ENCODE peak calls at places on chromosomes 11 and 22, in ten cellular contexts. W, P, T, A, L, C, X, M, U and O are unnamed samples.
A peak's percentile ranks its signal among the peaks of the same experiment; 100 is the strongest.

GRCh38 chr11:36741515-36741914 is 143.5 kb upstream of the RAG2 start:
- DNase-seq in W (no peak), M (no peak), U (no peak), A (no peak), L (no peak), T (no peak), C (no peak), X (no peak), P (no peak), O (no peak)

GRCh38 chr11:78694152-78694551 is 119.5 kb upstream of the NARS2 start:
- DNase-seq in A (no peak), P (no peak), U (no peak), X (no peak), M (no peak), L (no peak), C (no peak), W (no peak), T (no peak), O (no peak)

GRCh38 chr11:1227551-1228182 is 4.8 kb downstream of the MUC5B start:
- DNase-seq in L (no peak), U (no peak), P (no peak), A (peak; percentile 60), X (no peak), C (no peak), M (peak; percentile 31), T (no peak), W (no peak), O (no peak)

GRCh38 chr22:19663821-19664325 is 50.4 kb upstream of the SEPTIN5 start:
- DNase-seq in X (peak; percentile 78), C (no peak), L (peak; percentile 26), W (peak; percentile 77), U (peak; percentile 70), M (no peak), P (peak; percentile 31), T (no peak), A (no peak), O (no peak)

GRCh38 chr22:21961886-21962654 is 9.4 kb upstream of the PPM1F start:
- DNase-seq in C (peak; percentile 57), A (no peak), U (no peak), M (no peak), X (peak; percentile 49), T (peak; percentile 28), P (peak; percentile 58), L (peak; percentile 65), W (no peak), O (peak; percentile 38)

GRCh38 chr11:130612291-130612802 is 163.9 kb downstream of the ADAMTS15 start:
- DNase-seq in U (peak; percentile 60), A (no peak), C (peak; percentile 57), M (no peak), P (no peak), W (no peak), L (no peak), X (peak; percentile 70), T (peak; percentile 50), O (peak; percentile 51)

GRCh38 chr11:85827768-85828639 is 17.1 kb upstream of the SYTL2 start:
- DNase-seq in P (no peak), C (peak; percentile 83), T (peak; percentile 85), U (peak; percentile 75), M (no peak), X (peak; percentile 95), L (no peak), W (no peak), A (no peak), O (peak; percentile 86)

GRCh38 chr11:64969209-64969608 is 2.7 kb downstream of the MAJIN start:
- DNase-seq in X (peak; percentile 29), C (peak; percentile 85), W (no peak), M (no peak), T (peak; percentile 21), U (peak; percentile 24), A (no peak), P (no peak), L (no peak), O (no peak)

GRCh38 chr11:114296190-114296978 is at the start of gene NNMT:
- DNase-seq in L (peak; percentile 78), W (peak; percentile 73), M (peak; percentile 87), T (peak; percentile 87), X (peak; percentile 99), U (peak; percentile 99), A (peak; percentile 80), P (peak; percentile 56), C (peak; percentile 89), O (peak; percentile 92)

GRCh38 chr11:26219506-26220117 is 112.3 kb upstream of the ANO3 start:
- DNase-seq in M (no peak), A (no peak), X (peak; percentile 48), U (peak; percentile 68), L (no peak), P (no peak), W (no peak), C (no peak), T (no peak), O (no peak)

GRCh38 chr11:60831501-60832079 is 10.3 kb upstream of the CCDC86 start:
- DNase-seq in P (no peak), A (no peak), W (no peak), C (peak; percentile 74), M (no peak), T (no peak), U (no peak), X (peak; percentile 83), L (no peak), O (no peak)

GRCh38 chr11:121236115-121237001 is 56.2 kb upstream of the SC5D start:
- DNase-seq in W (no peak), M (no peak), T (no peak), C (no peak), P (no peak), A (no peak), L (no peak), X (peak; percentile 52), U (peak; percentile 42), O (no peak)

GRCh38 chr11:19237813-19238212 is 2.9 kb downstream of the E2F8 start:
- DNase-seq in X (no peak), L (no peak), U (no peak), M (no peak), C (no peak), T (no peak), P (no peak), W (no peak), A (no peak), O (no peak)

DNA sequence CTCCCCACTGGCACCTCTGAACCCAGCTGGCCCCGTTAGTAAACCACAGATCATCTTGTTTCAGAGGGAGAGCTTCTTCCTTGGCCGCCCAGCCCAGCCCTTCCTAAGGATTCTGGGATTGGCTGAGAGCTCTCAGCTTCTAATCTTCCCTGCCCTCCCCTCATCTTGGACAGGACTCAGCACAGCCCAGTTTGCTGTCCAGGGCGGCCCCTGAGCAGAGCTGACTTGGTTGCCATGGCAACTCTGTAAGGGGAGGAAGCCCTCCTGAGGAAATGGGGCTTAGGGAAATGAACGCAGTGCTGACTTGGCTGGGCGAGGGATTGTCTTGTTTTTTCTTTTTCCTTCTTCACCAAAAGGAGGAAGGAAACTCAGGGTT is 4.6 kb downstream of the APOL4 start:
- DNase-seq in U (peak; percentile 77), T (no peak), C (no peak), L (peak; percentile 44), W (peak; percentile 67), A (no peak), M (no peak), P (peak; percentile 52), X (peak; percentile 43), O (no peak)
- H3K4me3 ChIP-seq in U (no peak overlapping the region), T (no peak overlapping the region), C (no peak overlapping the region), L (no peak overlapping the region), W (no peak overlapping the region), A (no peak overlapping the region), M (no peak overlapping the region), P (no peak overlapping the region), X (no peak overlapping the region), O (no peak overlapping the region)

DNA sequence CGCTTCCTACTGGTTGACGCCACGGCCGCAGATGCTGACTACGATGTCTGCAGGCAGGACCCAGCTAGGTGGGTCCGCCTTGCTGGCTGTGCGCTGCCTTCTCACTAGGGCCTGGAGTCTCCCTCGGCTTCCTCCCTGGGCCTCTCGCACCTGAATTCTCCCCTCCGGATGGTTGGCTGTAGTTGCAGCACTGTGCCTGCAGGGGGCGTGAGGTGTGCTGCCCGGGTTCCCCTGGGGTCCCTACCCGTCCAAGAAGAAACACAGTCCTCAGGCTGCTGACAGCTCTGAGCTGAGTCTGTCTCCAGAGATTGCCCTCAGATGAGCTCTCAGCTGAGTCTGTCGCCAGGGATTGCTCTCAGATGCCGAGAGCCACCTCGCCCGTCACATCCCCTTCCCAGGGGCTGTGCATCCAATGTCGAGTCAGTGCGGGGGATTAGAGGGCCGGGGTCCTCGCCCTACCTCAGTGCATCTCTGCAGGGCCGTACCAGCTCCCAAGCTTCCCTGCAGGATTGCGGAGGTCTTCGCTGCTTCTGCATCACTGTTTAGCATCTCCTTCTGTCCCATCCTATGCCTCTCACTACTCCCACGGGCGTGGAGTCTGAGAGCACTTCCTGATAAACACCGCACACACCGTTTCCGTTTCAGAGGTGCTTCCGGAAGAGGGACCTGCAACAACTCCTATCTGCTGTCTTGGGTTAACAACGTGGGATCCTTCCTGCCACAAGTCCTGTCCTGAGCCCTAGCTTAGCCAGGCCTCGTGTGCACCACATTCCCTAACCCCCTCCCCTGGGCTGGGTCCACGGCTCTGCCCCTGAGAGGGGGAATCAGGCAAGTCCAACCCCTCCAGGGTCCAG is 196.9 kb downstream of the CSNK2A3 start:
- DNase-seq in X (no peak), M (no peak), C (no peak), T (peak; percentile 9), W (no peak), U (no peak), P (no peak), L (no peak), A (no peak), O (no peak)
- TF ChIP-seq CTCF in X (peak; percentile 55), M (peak; percentile 31), C (peak; percentile 49), T (no peak), W (peak; percentile 40), U (peak; percentile 34), P (no peak), L (no peak), A (peak; percentile 46), O (peak; percentile 59)

DNA sequence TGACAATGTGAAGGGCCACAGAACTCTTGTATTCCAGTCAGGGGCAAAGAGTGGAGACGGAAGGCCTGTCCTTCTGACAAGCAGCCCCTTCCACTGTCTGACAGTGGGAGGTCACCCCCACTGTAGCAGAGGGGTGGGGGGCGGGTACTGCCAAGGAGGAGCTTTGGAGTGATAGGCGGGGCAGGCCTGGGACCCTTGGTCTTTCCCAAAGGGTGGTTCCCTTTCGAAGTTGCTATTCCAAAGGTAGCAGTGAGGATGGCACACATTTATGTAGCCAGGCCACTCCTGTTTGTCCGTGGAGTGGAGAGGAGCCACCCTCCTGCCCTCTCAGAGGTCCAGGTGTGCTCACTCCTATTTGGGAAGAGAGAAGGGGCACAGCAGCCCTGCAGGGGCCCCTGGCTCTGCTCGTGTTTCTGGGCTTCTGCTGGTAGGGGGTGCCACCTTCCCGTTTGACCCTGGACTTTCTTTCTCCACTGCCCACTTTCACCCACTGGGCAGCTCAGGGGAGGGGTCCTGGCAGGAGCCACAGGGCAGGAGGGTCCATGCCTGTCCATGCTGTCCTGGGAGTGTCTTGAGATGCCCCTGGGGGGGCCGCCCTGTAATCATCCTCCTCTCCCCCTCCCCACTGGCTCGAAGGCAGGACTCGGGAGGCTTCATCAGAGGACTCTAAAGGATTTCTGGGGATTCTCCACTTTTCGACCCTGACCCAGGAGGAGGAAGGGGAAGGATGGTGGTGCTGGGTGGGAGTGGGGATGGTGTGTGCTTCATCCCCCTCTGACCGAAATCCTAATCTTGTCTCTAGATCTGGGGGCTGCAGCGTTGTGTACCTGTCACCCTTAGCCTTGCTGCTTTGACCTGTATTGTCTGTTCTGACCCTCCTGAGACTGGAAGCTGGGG is 994 bp downstream of the TAGLN start:
- DNase-seq in A (no peak), P (no peak), L (no peak), W (no peak), C (no peak), X (no peak), M (peak; percentile 47), T (no peak), U (no peak), O (no peak)
- H3K4me3 ChIP-seq in A (peak overlapping the region; percentile 48), P (no peak overlapping the region), L (peak overlapping the region; percentile 57), W (peak overlapping the region; percentile 39), C (no peak overlapping the region), X (peak overlapping the region; percentile 64), M (peak overlapping the region; percentile 22), T (no peak overlapping the region), U (peak overlapping the region; percentile 67), O (no peak overlapping the region)

GRCh38 chr11:58647141-58647699 is 24.8 kb downstream of the CNTF start:
- DNase-seq in U (no peak), M (no peak), T (no peak), W (no peak), X (no peak), A (no peak), L (no peak), P (no peak), C (no peak), O (no peak)
- TF ChIP-seq CTCF in U (no peak), M (no peak), T (no peak), W (no peak), X (no peak), A (no peak), L (no peak), P (no peak), C (no peak), O (no peak)